ENCODE peak calls at places on chromosomes 4 and X, in four cellular contexts. One of them, this sample, is unnamed. For H3K4me1 and H3K9me3, the result is how much of the 10 kb centered on the place peaks cover.

GRCh38 chr4:165326831-165327210 is 648 bp upstream of the MSMO1 start:
- DNase-seq in SJCRH30: no peak
- DNase-seq in CD8-positive, alpha-beta memory T cell: no peak
- DNase-seq in kidney: no peak
- DNase-seq in this sample: no peak

GRCh38 chr4:99712099-99712498 is 54.5 kb upstream of the C4orf54 start:
- DNase-seq in CD8-positive, alpha-beta memory T cell: no peak
- DNase-seq in kidney: no peak
- DNase-seq in SJCRH30: no peak
- DNase-seq in this sample: no peak

GRCh38 chr4:151227731-151228130 is 49.2 kb upstream of the PRSS48 start:
- DNase-seq in SJCRH30: peak
- DNase-seq in CD8-positive, alpha-beta memory T cell: no peak
- DNase-seq in kidney: no peak
- DNase-seq in this sample: no peak

GRCh38 chrX:125953769-125954168 is 212.3 kb downstream of the DCAF12L2 start:
- DNase-seq in SJCRH30: no peak
- DNase-seq in kidney: no peak
- DNase-seq in CD8-positive, alpha-beta memory T cell: no peak
- DNase-seq in this sample: no peak

GRCh38 chrX:73683236-73683859 is 120.4 kb downstream of the CHIC1 start:
- DNase-seq in CD8-positive, alpha-beta memory T cell: no peak
- DNase-seq in SJCRH30: no peak
- DNase-seq in kidney: no peak
- DNase-seq in this sample: no peak

GRCh38 chr4:98567611-98568010 is 90.8 kb downstream of the TSPAN5 start:
- DNase-seq in kidney: no peak
- DNase-seq in CD8-positive, alpha-beta memory T cell: no peak
- DNase-seq in SJCRH30: no peak
- DNase-seq in this sample: no peak

GRCh38 chrX:137432609-137433008 is 133.3 kb upstream of the ZIC3 start:
- DNase-seq in SJCRH30: peak
- DNase-seq in kidney: no peak
- DNase-seq in CD8-positive, alpha-beta memory T cell: no peak
- DNase-seq in this sample: no peak

GRCh38 chr4:145829629-145830395 is 108.8 kb downstream of the ZNF827 start:
- DNase-seq in SJCRH30: no peak
- DNase-seq in CD8-positive, alpha-beta memory T cell: no peak
- DNase-seq in kidney: no peak
- DNase-seq in this sample: no peak

GRCh38 chr4:108483650-108484049 is 136.7 kb upstream of the RPL34 start:
- DNase-seq in kidney: no peak
- DNase-seq in CD8-positive, alpha-beta memory T cell: no peak
- DNase-seq in SJCRH30: no peak
- DNase-seq in this sample: no peak

GRCh38 chr4:21915761-21916160 is 32.8 kb downstream of the KCNIP4 start:
- DNase-seq in CD8-positive, alpha-beta memory T cell: no peak
- DNase-seq in SJCRH30: peak
- DNase-seq in kidney: no peak
- DNase-seq in this sample: no peak

GRCh38 chr4:8674311-8674885 is 81.8 kb downstream of the CPZ start:
- DNase-seq in kidney: no peak
- DNase-seq in SJCRH30: no peak
- DNase-seq in CD8-positive, alpha-beta memory T cell: no peak
- DNase-seq in this sample: no peak

GRCh38 chr4:159425749-159426376 is 323.0 kb downstream of the RAPGEF2 start:
- DNase-seq in CD8-positive, alpha-beta memory T cell: no peak
- DNase-seq in kidney: no peak
- DNase-seq in SJCRH30: no peak
- DNase-seq in this sample: no peak

GRCh38 chrX:46180258-46180687 is 364.9 kb downstream of the ZNF674 start:
- DNase-seq in CD8-positive, alpha-beta memory T cell: no peak
- DNase-seq in SJCRH30: peak
- DNase-seq in kidney: no peak
- DNase-seq in this sample: no peak

GRCh38 chr4:117821834-117822233 is 212.5 kb upstream of the NDST3 start:
- DNase-seq in kidney: no peak
- DNase-seq in SJCRH30: no peak
- DNase-seq in CD8-positive, alpha-beta memory T cell: no peak
- DNase-seq in this sample: no peak

DNA sequence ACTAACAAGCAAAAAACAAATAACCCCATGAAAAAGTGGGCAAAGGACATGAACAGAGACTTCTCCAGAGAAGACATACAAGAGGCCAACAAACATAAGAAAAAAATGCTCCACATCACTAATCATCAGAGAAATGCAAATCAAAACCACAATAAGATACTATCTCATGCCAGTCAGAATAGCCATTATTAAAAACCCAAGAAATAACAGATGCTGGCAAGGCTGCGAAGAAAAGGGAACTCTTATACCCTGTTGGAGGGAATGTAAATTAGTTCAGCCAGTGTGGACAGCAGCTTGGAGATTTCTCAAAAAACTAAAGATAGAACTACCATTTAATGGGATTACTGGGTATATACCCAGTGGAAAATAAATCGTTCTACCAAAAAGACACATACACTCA is 79.6 kb downstream of the MAPK10 start:
- DNase-seq in kidney: no peak
- DNase-seq in SJCRH30: no peak
- DNase-seq in CD8-positive, alpha-beta memory T cell: no peak
- DNase-seq in this sample: no peak
- H3K4me1 ChIP-seq in kidney: under half
- H3K4me1 ChIP-seq in SJCRH30: under half
- H3K4me1 ChIP-seq in CD8-positive, alpha-beta memory T cell: under half
- H3K4me1 ChIP-seq in this sample: under half

DNA sequence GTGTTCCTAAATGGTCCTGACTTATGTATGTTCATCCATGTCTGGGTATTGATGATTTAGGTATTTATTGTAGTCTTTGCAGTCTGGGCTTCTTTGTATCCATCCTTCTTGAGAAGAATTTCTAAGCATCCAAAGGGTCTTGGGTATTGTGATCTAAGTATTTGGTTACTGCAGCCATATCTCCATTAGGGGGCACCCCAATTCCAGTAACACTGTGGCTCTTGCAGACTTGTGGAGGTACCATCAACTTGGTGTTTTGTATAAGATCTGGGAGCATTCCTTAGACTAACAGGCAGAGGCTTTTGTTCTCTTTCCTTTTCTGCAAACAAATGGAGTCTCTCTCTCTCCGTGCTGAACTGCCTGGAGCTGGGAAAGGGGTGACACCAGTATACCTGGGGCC is 113.7 kb upstream of the NEXMIF start:
- DNase-seq in kidney: no peak
- DNase-seq in SJCRH30: peak
- DNase-seq in CD8-positive, alpha-beta memory T cell: no peak
- DNase-seq in this sample: no peak
- H3K9me3 ChIP-seq in kidney: under half
- H3K9me3 ChIP-seq in SJCRH30: under half
- H3K9me3 ChIP-seq in CD8-positive, alpha-beta memory T cell: under half
- H3K9me3 ChIP-seq in this sample: under half

DNA sequence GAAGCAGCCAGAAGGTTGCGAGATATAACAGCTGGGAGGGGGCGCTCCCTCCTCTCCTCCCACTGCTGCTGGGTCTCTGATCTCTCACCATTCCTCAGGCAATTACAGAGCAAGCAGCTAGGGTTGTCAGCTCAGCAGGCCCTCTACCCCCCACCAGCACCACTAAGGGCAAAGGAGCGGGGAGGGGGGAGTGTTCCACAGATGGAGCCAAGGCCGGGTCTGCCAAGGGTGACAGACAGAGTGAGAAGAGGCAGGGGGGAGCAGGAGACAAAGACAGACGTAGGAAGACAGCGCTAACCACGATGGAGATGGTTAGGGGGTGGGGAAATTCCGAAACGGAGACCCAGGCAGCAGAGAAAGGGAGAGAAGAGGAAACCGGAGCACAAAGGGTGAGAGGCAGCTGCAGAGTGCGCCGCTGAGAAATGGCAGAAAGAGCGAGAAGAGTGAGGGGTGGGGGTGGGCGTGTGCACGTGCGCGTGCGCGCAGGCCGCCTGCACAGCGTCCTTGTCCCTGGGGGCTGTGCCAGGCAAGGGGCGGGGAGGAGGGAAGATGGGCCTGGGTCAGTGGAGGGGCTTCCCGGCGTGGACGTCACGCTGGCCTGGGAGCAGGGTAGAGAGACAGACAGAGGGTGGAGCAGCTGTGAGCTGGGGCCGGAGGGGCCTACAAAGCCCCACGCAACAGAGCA is 6.9 kb downstream of the L1CAM start:
- DNase-seq in kidney: no peak
- DNase-seq in CD8-positive, alpha-beta memory T cell: no peak
- DNase-seq in SJCRH30: peak
- DNase-seq in this sample: no peak
- H3K4me1 ChIP-seq in kidney: under half
- H3K4me1 ChIP-seq in CD8-positive, alpha-beta memory T cell: under half
- H3K4me1 ChIP-seq in SJCRH30: half or more
- H3K4me1 ChIP-seq in this sample: under half

GRCh38 chr4:36255575-36255974 is 11.3 kb upstream of the ARAP2 start:
- DNase-seq in CD8-positive, alpha-beta memory T cell: peak
- DNase-seq in SJCRH30: no peak
- DNase-seq in kidney: no peak
- DNase-seq in this sample: no peak
- H3K9me3 ChIP-seq in CD8-positive, alpha-beta memory T cell: under half
- H3K9me3 ChIP-seq in SJCRH30: under half
- H3K9me3 ChIP-seq in kidney: under half
- H3K9me3 ChIP-seq in this sample: under half

DNA sequence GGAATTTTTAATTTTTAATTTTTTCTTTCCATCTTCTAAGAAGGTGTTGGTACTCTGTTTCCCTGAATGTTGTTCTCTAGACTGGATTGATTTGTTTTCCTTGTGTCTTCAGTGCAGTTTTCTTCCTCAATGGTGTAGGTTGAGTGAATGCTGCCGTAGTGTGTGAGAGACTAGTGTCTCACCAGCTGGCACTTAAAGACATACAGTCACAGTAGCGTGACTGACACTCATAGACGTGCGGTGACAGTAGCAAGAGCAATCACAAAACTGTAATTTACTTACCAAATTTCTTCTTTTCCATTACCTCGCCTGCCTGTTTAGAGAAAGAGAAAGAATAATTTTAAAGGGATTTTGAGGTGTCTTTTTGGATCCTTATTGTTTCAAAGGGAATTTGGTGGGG is 21.4 kb upstream of the PGM2 start:
- DNase-seq in kidney: no peak
- DNase-seq in SJCRH30: no peak
- DNase-seq in CD8-positive, alpha-beta memory T cell: no peak
- DNase-seq in this sample: no peak
- H3K4me1 ChIP-seq in kidney: under half
- H3K4me1 ChIP-seq in SJCRH30: under half
- H3K4me1 ChIP-seq in CD8-positive, alpha-beta memory T cell: under half
- H3K4me1 ChIP-seq in this sample: under half

GRCh38 chrX:146363919-146364318 is 445.7 kb upstream of the CXorf51B start:
- DNase-seq in SJCRH30: no peak
- DNase-seq in kidney: no peak
- DNase-seq in CD8-positive, alpha-beta memory T cell: no peak
- DNase-seq in this sample: no peak
- H3K9me3 ChIP-seq in SJCRH30: under half
- H3K9me3 ChIP-seq in kidney: under half
- H3K9me3 ChIP-seq in CD8-positive, alpha-beta memory T cell: under half
- H3K9me3 ChIP-seq in this sample: under half

GRCh38 chr4:169253087-169253675 is 17.6 kb downstream of the SH3RF1 start:
- DNase-seq in CD8-positive, alpha-beta memory T cell: no peak
- DNase-seq in kidney: no peak
- DNase-seq in SJCRH30: no peak
- DNase-seq in this sample: no peak

GRCh38 chr4:169254546-169254983 is 16.2 kb downstream of the SH3RF1 start:
- DNase-seq in SJCRH30: no peak
- DNase-seq in kidney: no peak
- DNase-seq in CD8-positive, alpha-beta memory T cell: no peak
- DNase-seq in this sample: no peak

GRCh38 chr4:169256101-169256612 is 14.6 kb downstream of the SH3RF1 start:
- DNase-seq in kidney: no peak
- DNase-seq in SJCRH30: no peak
- DNase-seq in CD8-positive, alpha-beta memory T cell: no peak
- DNase-seq in this sample: no peak

GRCh38 chr4:169252339-169253086 is 18.2 kb downstream of the SH3RF1 start:
- DNase-seq in kidney: no peak
- DNase-seq in SJCRH30: no peak
- DNase-seq in CD8-positive, alpha-beta memory T cell: no peak
- DNase-seq in this sample: no peak

GRCh38 chr4:169253904-169254303 is 16.9 kb downstream of the SH3RF1 start:
- DNase-seq in kidney: no peak
- DNase-seq in SJCRH30: no peak
- DNase-seq in CD8-positive, alpha-beta memory T cell: no peak
- DNase-seq in this sample: no peak
- H3K4me1 ChIP-seq in kidney: under half
- H3K4me1 ChIP-seq in SJCRH30: under half
- H3K4me1 ChIP-seq in CD8-positive, alpha-beta memory T cell: under half
- H3K4me1 ChIP-seq in this sample: half or more